ENCODE peak calls at places on chromosomes 2 and 18, in five cellular contexts. V is adrenal gland, Q is Calu3, Y is upper lobe of right lung, B is A549. D is an unnamed sample.

GRCh38 chr2:121237980-121238665 is 46.9 kb downstream of the TFCP2L1 start:
- DNase-seq in V (no peak), Q (no peak), Y (peak), B (no peak), D (peak)

GRCh38 chr2:152542995-152543481 is 174.2 kb downstream of the PRPF40A start:
- DNase-seq in V (peak), Q (no peak), Y (no peak), B (peak), D (peak)

GRCh38 chr18:59140287-59140885 is 702 bp downstream of the SEC11C start:
- DNase-seq in V (peak), Q (peak), Y (no peak), B (peak), D (peak)

GRCh38 chr2:878245-878930 is 72.3 kb upstream of the SNTG2 start:
- DNase-seq in V (no peak), Q (no peak), Y (no peak), B (no peak), D (no peak)

GRCh38 chr18:48544116-48544515 is 5.3 kb downstream of the CTIF start:
- DNase-seq in V (no peak), Q (no peak), Y (no peak), B (no peak), D (no peak)

GRCh38 chr2:168719446-168719845 is 83.0 kb upstream of the NOSTRIN start:
- DNase-seq in V (no peak), Q (no peak), Y (no peak), B (no peak), D (no peak)

GRCh38 chr2:36485521-36485920 is 112.4 kb downstream of the FEZ2 start:
- DNase-seq in V (peak), Q (peak), Y (no peak), B (no peak), D (peak)

GRCh38 chr2:69474688-69475087 is 37.5 kb upstream of the NFU1 start:
- DNase-seq in V (no peak), Q (no peak), Y (no peak), B (no peak), D (no peak)

GRCh38 chr2:179556425-179556824 is 291.8 kb upstream of the SESTD1 start:
- DNase-seq in V (no peak), Q (no peak), Y (no peak), B (no peak), D (no peak)

GRCh38 chr2:105849431-105850179 is 104.9 kb downstream of the NCK2 start:
- DNase-seq in V (no peak), Q (no peak), Y (no peak), B (no peak), D (no peak)

DNA sequence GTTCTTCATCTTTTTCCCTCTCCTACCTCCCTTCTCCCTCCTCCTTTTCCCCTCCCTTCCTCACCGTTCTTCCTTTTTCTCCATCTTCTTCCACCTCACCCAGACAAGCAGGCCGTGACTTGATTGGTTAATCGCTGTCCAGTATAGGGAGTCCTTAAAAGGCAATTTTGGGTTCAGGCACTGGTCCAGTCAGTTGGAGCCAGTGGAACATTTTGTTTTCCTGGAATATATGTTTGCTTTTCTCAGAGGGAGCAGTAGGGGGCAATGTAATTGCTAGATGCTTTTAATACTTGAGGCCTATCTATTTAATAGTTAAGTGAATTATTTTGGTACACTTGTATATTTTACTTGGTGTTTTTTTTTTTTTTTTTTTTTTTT is 15.0 kb downstream of the ELAC1 start:
- DNase-seq in V (no peak), Q (no peak), Y (no peak), B (no peak), D (no peak)
- TF ChIP-seq CTCF in V (no peak), Q (no peak), Y (no peak), B (no peak), D (peak)

DNA sequence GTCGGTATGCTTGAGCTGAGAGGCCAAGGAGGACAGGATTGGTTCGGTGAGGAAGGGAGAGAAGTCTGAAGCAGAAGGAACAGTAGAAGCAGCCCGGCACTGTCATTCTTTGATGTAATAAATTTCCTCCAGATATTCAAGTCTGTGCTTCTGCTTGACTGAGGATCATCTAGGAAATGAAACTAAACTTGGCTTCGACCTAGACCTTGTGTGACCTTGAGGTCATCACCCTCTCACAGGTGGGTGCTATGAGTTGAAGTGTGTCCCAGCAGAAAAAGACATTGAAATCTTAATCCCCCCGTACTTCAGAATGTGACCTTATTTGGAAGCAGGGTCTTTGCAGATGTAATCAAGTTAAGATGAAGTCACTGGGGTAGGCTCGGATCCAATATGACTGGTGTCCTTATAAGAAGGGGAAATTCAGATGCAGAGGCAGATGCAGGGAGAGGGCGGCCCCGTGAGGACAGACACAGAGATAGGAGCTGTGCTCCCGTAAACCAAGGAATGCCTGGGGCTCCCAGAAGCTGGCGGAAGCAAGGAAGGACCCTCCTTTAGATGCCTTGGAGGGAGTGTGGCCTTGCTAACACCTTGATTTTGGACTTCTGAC is 49.0 kb downstream of the PRKCE start:
- DNase-seq in V (no peak), Q (no peak), Y (no peak), B (no peak), D (no peak)
- TF ChIP-seq CTCF in V (no peak), Q (no peak), Y (no peak), B (no peak), D (no peak)

DNA sequence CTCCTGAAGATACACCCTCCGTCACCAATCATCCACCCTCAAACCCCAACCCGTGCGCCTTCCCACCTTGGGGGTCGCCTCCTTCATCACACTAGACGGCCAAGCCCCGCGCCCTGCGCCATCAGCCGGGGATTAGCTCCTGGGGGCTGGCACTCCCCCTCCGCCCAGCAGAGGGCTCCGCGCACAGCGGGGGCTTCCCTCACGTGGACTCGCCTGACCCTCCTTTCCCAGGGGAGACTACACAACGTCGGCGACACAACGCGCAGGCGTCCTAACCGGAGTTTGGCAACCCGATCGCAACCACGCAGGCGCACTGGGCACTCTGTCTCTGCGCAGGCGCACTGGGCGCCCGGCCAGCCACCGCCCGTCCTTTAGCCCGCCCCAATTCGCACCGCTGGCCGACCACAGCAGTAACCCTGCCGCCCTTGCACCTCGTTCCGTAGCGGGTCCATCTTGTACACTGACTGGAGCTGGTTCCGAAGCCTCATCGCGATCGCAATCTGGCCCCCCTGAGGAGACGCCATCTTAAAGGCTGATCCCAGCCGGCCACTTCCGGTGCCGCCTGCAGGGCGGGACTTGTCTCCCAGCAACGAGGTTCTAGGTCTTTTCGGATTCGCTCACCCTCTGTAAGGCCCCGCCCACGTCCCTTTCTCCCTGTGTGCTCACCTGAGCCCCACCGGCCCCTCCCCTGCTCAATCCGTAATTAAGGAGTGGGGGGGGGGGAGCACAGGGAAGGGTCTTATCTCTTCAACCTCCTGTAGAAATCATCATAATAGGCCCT is at the start of gene PCGF1:
- DNase-seq in V (peak), Q (peak), Y (peak), B (peak), D (peak)
- TF ChIP-seq CTCF in V (peak), Q (no peak), Y (peak), B (peak), D (peak)

GRCh38 chr2:95836151-95836550 is 155.5 kb downstream of the ANKRD36C start:
- DNase-seq in V (no peak), Q (no peak), Y (no peak), B (no peak), D (no peak)
- TF ChIP-seq CTCF in V (no peak), Q (no peak), Y (no peak), B (no peak), D (no peak)

GRCh38 chr18:80154293-80154692 is 45.2 kb downstream of the ADNP2 start:
- DNase-seq in V (no peak), Q (peak), Y (no peak), B (peak), D (no peak)
- TF ChIP-seq CTCF in V (peak), Q (no peak), Y (peak), B (peak), D (peak)

GRCh38 chr2:24824966-24825882 is 32.0 kb downstream of the CENPO start:
- DNase-seq in V (no peak), Q (peak), Y (no peak), B (peak), D (no peak)
- TF ChIP-seq CTCF in V (peak), Q (peak), Y (peak), B (peak), D (peak)

GRCh38 chr2:9248363-9248762 is 41.8 kb downstream of the ASAP2 start:
- DNase-seq in V (no peak), Q (no peak), Y (no peak), B (no peak), D (no peak)

GRCh38 chr2:9250498-9251153 is 44.0 kb downstream of the ASAP2 start:
- DNase-seq in V (no peak), Q (peak), Y (no peak), B (no peak), D (no peak)

GRCh38 chr2:9247786-9248185 is 41.2 kb downstream of the ASAP2 start:
- DNase-seq in V (peak), Q (no peak), Y (no peak), B (no peak), D (no peak)

GRCh38 chr2:9250091-9250490 is 43.5 kb downstream of the ASAP2 start:
- DNase-seq in V (no peak), Q (no peak), Y (no peak), B (no peak), D (peak)

DNA sequence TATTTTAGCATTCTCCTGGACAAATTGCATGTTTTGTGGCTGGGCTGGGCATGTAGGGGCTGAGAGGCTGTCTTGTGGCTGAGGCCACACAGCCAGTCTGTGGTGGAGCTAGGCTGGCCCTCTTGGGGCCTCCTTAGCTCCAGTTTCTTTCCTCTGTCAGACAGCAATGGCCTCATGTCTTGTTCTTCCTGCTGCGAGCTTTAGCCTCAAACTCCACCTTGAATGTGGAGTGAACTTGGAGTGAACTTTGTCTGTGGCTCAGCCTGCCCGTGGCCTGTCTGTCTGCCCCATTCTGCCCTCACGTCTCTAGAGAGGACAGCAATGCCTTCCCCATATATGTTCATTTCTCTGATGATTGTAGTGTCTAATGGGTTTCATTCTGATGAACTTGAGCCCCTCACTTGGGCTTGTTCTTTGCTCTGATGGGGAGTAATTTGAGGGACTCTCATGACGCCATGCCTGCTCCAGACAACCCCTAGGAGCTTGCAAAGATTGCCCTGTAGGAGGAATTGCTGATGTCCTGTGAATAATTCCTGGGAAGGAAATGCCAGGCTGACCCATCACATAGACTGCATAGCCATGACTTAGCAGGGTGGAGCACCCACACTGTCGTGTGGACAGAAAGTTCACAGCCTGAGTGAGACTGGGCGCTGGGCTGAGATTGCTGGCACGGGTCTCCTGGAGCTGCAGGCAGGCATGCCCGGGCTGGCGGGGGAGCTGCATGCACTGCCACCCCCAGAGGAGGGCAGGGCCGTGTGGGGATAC is 42.6 kb downstream of the ASAP2 start:
- DNase-seq in V (no peak), Q (peak), Y (no peak), B (no peak), D (peak)
- TF ChIP-seq CTCF in V (no peak), Q (no peak), Y (no peak), B (no peak), D (peak)

DNA sequence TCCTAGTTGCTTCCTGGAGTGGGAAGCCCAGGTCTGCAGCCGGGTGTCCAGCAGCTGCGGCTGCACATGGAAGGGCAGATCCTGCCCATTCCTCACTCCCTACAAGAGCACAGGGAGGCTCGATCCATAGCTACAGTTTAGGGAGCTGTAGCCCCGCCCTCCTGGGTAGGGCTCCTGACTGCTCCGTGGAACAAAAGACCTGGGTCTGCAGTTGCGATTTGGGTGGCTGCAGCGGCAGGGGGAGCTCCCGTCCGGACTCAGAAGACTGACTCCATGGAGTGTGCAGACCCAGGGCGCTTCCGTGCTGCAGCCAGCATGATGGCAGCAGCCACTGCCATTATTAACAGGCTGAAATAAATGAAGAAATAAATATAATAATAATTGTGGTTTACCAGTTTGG is 157.3 kb downstream of the CTNNA2 start:
- DNase-seq in V (no peak), Q (no peak), Y (no peak), B (peak), D (no peak)
- TF ChIP-seq CTCF in V (no peak), Q (no peak), Y (no peak), B (peak), D (no peak)

GRCh38 chr2:200966770-200967169 is 3.3 kb upstream of the ORC2 start:
- DNase-seq in V (no peak), Q (peak), Y (no peak), B (peak), D (peak)
- TF ChIP-seq CTCF in V (no peak), Q (no peak), Y (no peak), B (no peak), D (no peak)